ENCODE peak calls at places on chromosome 17, in ten cellular contexts. One of them, this sample, is unnamed.

GRCh38 chr17:44522883-44523671 is 19.9 kb upstream of the GPATCH8 start:
- DNase-seq in choroid plexus epithelial cell: peak; percentile 80
- DNase-seq in thoracic aorta: no peak
- DNase-seq in K562: peak; percentile 81
- DNase-seq in A549: peak; percentile 84
- DNase-seq in psoas muscle: peak; percentile 67
- DNase-seq in cardiac fibroblast: peak; percentile 79
- DNase-seq in dorsolateral prefrontal cortex: no peak
- DNase-seq in fibroblast of lung: peak; percentile 44
- DNase-seq in brain microvascular endothelial cell: peak; percentile 58
- DNase-seq in this sample: peak; percentile 82

GRCh38 chr17:20256144-20256543 is 211.2 kb downstream of the LGALS9B start:
- DNase-seq in choroid plexus epithelial cell: no peak
- DNase-seq in thoracic aorta: no peak
- DNase-seq in K562: no peak
- DNase-seq in A549: no peak
- DNase-seq in psoas muscle: no peak
- DNase-seq in cardiac fibroblast: no peak
- DNase-seq in dorsolateral prefrontal cortex: no peak
- DNase-seq in fibroblast of lung: no peak
- DNase-seq in brain microvascular endothelial cell: no peak
- DNase-seq in this sample: no peak

GRCh38 chr17:19274893-19275292 is 37.7 kb downstream of the EPN2 start:
- DNase-seq in choroid plexus epithelial cell: peak; percentile 26
- DNase-seq in thoracic aorta: no peak
- DNase-seq in K562: no peak
- DNase-seq in A549: no peak
- DNase-seq in psoas muscle: no peak
- DNase-seq in cardiac fibroblast: no peak
- DNase-seq in dorsolateral prefrontal cortex: no peak
- DNase-seq in fibroblast of lung: peak; percentile 24
- DNase-seq in brain microvascular endothelial cell: peak; percentile 68
- DNase-seq in this sample: no peak

GRCh38 chr17:72446525-72447250 is 325.9 kb downstream of the SOX9 start:
- DNase-seq in choroid plexus epithelial cell: peak; percentile 39
- DNase-seq in thoracic aorta: no peak
- DNase-seq in K562: no peak
- DNase-seq in A549: peak; percentile 83
- DNase-seq in psoas muscle: no peak
- DNase-seq in cardiac fibroblast: no peak
- DNase-seq in dorsolateral prefrontal cortex: no peak
- DNase-seq in fibroblast of lung: no peak
- DNase-seq in brain microvascular endothelial cell: no peak
- DNase-seq in this sample: no peak

GRCh38 chr17:64772845-64773299 is 110.8 kb upstream of the SMURF2 start:
- DNase-seq in choroid plexus epithelial cell: no peak
- DNase-seq in thoracic aorta: no peak
- DNase-seq in K562: no peak
- DNase-seq in A549: no peak
- DNase-seq in psoas muscle: no peak
- DNase-seq in cardiac fibroblast: no peak
- DNase-seq in dorsolateral prefrontal cortex: no peak
- DNase-seq in fibroblast of lung: no peak
- DNase-seq in brain microvascular endothelial cell: no peak
- DNase-seq in this sample: no peak

GRCh38 chr17:10775058-10775457 is 28.8 kb downstream of the TMEM238L start:
- DNase-seq in choroid plexus epithelial cell: no peak
- DNase-seq in thoracic aorta: no peak
- DNase-seq in K562: no peak
- DNase-seq in A549: no peak
- DNase-seq in psoas muscle: no peak
- DNase-seq in cardiac fibroblast: no peak
- DNase-seq in dorsolateral prefrontal cortex: no peak
- DNase-seq in fibroblast of lung: no peak
- DNase-seq in brain microvascular endothelial cell: no peak
- DNase-seq in this sample: no peak

GRCh38 chr17:38917259-38917658 is 8.2 kb upstream of the LASP1NB start:
- DNase-seq in choroid plexus epithelial cell: no peak
- DNase-seq in thoracic aorta: no peak
- DNase-seq in K562: no peak
- DNase-seq in A549: no peak
- DNase-seq in psoas muscle: no peak
- DNase-seq in cardiac fibroblast: no peak
- DNase-seq in dorsolateral prefrontal cortex: peak; percentile 24
- DNase-seq in fibroblast of lung: no peak
- DNase-seq in brain microvascular endothelial cell: no peak
- DNase-seq in this sample: no peak

GRCh38 chr17:47837401-47838039 is 3.6 kb downstream of the SCRN2 start:
- DNase-seq in choroid plexus epithelial cell: peak; percentile 16
- DNase-seq in thoracic aorta: no peak
- DNase-seq in K562: no peak
- DNase-seq in A549: no peak
- DNase-seq in psoas muscle: no peak
- DNase-seq in cardiac fibroblast: peak; percentile 26
- DNase-seq in dorsolateral prefrontal cortex: no peak
- DNase-seq in fibroblast of lung: peak; percentile 56
- DNase-seq in brain microvascular endothelial cell: no peak
- DNase-seq in this sample: no peak

GRCh38 chr17:64223931-64224657 is 39.0 kb downstream of the TEX2 start:
- DNase-seq in choroid plexus epithelial cell: no peak
- DNase-seq in thoracic aorta: no peak
- DNase-seq in K562: no peak
- DNase-seq in A549: no peak
- DNase-seq in psoas muscle: no peak
- DNase-seq in cardiac fibroblast: no peak
- DNase-seq in dorsolateral prefrontal cortex: no peak
- DNase-seq in fibroblast of lung: no peak
- DNase-seq in brain microvascular endothelial cell: no peak
- DNase-seq in this sample: no peak

GRCh38 chr17:44444735-44445105 is 55.3 kb upstream of the ITGA2B start:
- DNase-seq in choroid plexus epithelial cell: peak; percentile 78
- DNase-seq in thoracic aorta: no peak
- DNase-seq in K562: no peak
- DNase-seq in A549: no peak
- DNase-seq in psoas muscle: no peak
- DNase-seq in cardiac fibroblast: peak; percentile 53
- DNase-seq in dorsolateral prefrontal cortex: no peak
- DNase-seq in fibroblast of lung: peak; percentile 90
- DNase-seq in brain microvascular endothelial cell: peak; percentile 54
- DNase-seq in this sample: no peak

GRCh38 chr17:37055511-37055910 is 106.8 kb downstream of the AATF start:
- DNase-seq in choroid plexus epithelial cell: no peak
- DNase-seq in thoracic aorta: no peak
- DNase-seq in K562: no peak
- DNase-seq in A549: no peak
- DNase-seq in psoas muscle: no peak
- DNase-seq in cardiac fibroblast: no peak
- DNase-seq in dorsolateral prefrontal cortex: no peak
- DNase-seq in fibroblast of lung: no peak
- DNase-seq in brain microvascular endothelial cell: no peak
- DNase-seq in this sample: no peak

GRCh38 chr17:63390090-63390489 is 56.0 kb downstream of the CYB561 start:
- DNase-seq in choroid plexus epithelial cell: no peak
- DNase-seq in thoracic aorta: no peak
- DNase-seq in K562: no peak
- DNase-seq in A549: no peak
- DNase-seq in psoas muscle: no peak
- DNase-seq in cardiac fibroblast: no peak
- DNase-seq in dorsolateral prefrontal cortex: no peak
- DNase-seq in fibroblast of lung: no peak
- DNase-seq in brain microvascular endothelial cell: no peak
- DNase-seq in this sample: peak; percentile 48

GRCh38 chr17:38587193-38587592 is 18.6 kb downstream of the SRCIN1 start:
- DNase-seq in choroid plexus epithelial cell: no peak
- DNase-seq in thoracic aorta: no peak
- DNase-seq in K562: no peak
- DNase-seq in A549: no peak
- DNase-seq in psoas muscle: no peak
- DNase-seq in cardiac fibroblast: no peak
- DNase-seq in dorsolateral prefrontal cortex: no peak
- DNase-seq in fibroblast of lung: no peak
- DNase-seq in brain microvascular endothelial cell: no peak
- DNase-seq in this sample: no peak

GRCh38 chr17:28896491-28896883 is 1.0 kb downstream of the FLOT2 start:
- DNase-seq in choroid plexus epithelial cell: no peak
- DNase-seq in thoracic aorta: no peak
- DNase-seq in K562: no peak
- DNase-seq in A549: no peak
- DNase-seq in psoas muscle: no peak
- DNase-seq in cardiac fibroblast: no peak
- DNase-seq in dorsolateral prefrontal cortex: no peak
- DNase-seq in fibroblast of lung: peak; percentile 3
- DNase-seq in brain microvascular endothelial cell: no peak
- DNase-seq in this sample: no peak

GRCh38 chr17:10776372-10776771 is 27.5 kb downstream of the TMEM238L start:
- DNase-seq in choroid plexus epithelial cell: no peak
- DNase-seq in thoracic aorta: no peak
- DNase-seq in K562: no peak
- DNase-seq in A549: no peak
- DNase-seq in psoas muscle: no peak
- DNase-seq in cardiac fibroblast: no peak
- DNase-seq in dorsolateral prefrontal cortex: no peak
- DNase-seq in fibroblast of lung: no peak
- DNase-seq in brain microvascular endothelial cell: no peak
- DNase-seq in this sample: no peak

GRCh38 chr17:55056530-55056929 is 88.0 kb downstream of the STXBP4 start:
- DNase-seq in choroid plexus epithelial cell: no peak
- DNase-seq in thoracic aorta: no peak
- DNase-seq in K562: no peak
- DNase-seq in A549: no peak
- DNase-seq in psoas muscle: no peak
- DNase-seq in cardiac fibroblast: no peak
- DNase-seq in dorsolateral prefrontal cortex: no peak
- DNase-seq in fibroblast of lung: peak; percentile 30
- DNase-seq in brain microvascular endothelial cell: no peak
- DNase-seq in this sample: no peak

GRCh38 chr17:68576811-68577551 is 24.2 kb downstream of the FAM20A start:
- DNase-seq in choroid plexus epithelial cell: peak; percentile 5
- DNase-seq in thoracic aorta: no peak
- DNase-seq in K562: no peak
- DNase-seq in A549: no peak
- DNase-seq in psoas muscle: peak; percentile 39
- DNase-seq in cardiac fibroblast: peak; percentile 88
- DNase-seq in dorsolateral prefrontal cortex: no peak
- DNase-seq in fibroblast of lung: no peak
- DNase-seq in brain microvascular endothelial cell: no peak
- DNase-seq in this sample: no peak

GRCh38 chr17:19753661-19754463 is 5.8 kb upstream of the ALDH3A1 start:
- DNase-seq in choroid plexus epithelial cell: no peak
- DNase-seq in thoracic aorta: no peak
- DNase-seq in K562: no peak
- DNase-seq in A549: peak; percentile 89
- DNase-seq in psoas muscle: peak; percentile 68
- DNase-seq in cardiac fibroblast: no peak
- DNase-seq in dorsolateral prefrontal cortex: peak; percentile 73
- DNase-seq in fibroblast of lung: no peak
- DNase-seq in brain microvascular endothelial cell: no peak
- DNase-seq in this sample: no peak

DNA sequence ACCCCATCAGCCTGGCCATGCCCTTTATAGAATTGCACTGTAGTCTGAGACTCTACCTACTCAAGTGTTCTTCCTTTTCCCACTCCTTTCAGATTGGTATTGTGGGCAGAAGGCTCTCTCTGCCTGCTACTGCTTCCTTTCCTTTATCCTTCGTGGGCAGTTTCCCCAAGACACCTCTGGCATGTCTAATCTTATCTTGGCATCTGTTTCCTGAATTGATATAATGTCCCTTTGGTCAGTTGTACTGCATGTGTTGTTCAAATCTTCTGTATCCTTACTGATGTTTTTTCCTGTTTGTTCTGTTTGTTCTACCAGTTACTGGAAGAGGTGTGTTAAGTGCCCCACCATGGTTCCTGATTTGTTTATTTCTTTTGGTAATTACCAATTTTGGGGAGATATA is 29.5 kb upstream of the MSI2 start:
- DNase-seq in choroid plexus epithelial cell: no peak
- DNase-seq in thoracic aorta: no peak
- DNase-seq in K562: no peak
- DNase-seq in A549: no peak
- DNase-seq in psoas muscle: no peak
- DNase-seq in cardiac fibroblast: no peak
- DNase-seq in dorsolateral prefrontal cortex: no peak
- DNase-seq in fibroblast of lung: no peak
- DNase-seq in brain microvascular endothelial cell: no peak
- DNase-seq in this sample: no peak
- TF ChIP-seq CTCF in choroid plexus epithelial cell: no peak
- TF ChIP-seq CTCF in thoracic aorta: no peak
- TF ChIP-seq CTCF in K562: no peak
- TF ChIP-seq CTCF in A549: no peak
- TF ChIP-seq CTCF in psoas muscle: no peak
- TF ChIP-seq CTCF in cardiac fibroblast: no peak
- TF ChIP-seq CTCF in dorsolateral prefrontal cortex: no peak
- TF ChIP-seq CTCF in fibroblast of lung: no peak
- TF ChIP-seq CTCF in brain microvascular endothelial cell: no peak
- TF ChIP-seq CTCF in this sample: no peak

GRCh38 chr17:80859004-80859941 is 132.4 kb upstream of the CHMP6 start:
- DNase-seq in choroid plexus epithelial cell: peak; percentile 83
- DNase-seq in thoracic aorta: peak; percentile 28
- DNase-seq in K562: no peak
- DNase-seq in A549: no peak
- DNase-seq in psoas muscle: peak; percentile 80
- DNase-seq in cardiac fibroblast: peak; percentile 92
- DNase-seq in dorsolateral prefrontal cortex: peak; percentile 75
- DNase-seq in fibroblast of lung: peak; percentile 91
- DNase-seq in brain microvascular endothelial cell: peak; percentile 80
- DNase-seq in this sample: no peak
- TF ChIP-seq CTCF in choroid plexus epithelial cell: peak; percentile 37
- TF ChIP-seq CTCF in thoracic aorta: no peak
- TF ChIP-seq CTCF in K562: no peak
- TF ChIP-seq CTCF in A549: peak; percentile 9
- TF ChIP-seq CTCF in psoas muscle: no peak
- TF ChIP-seq CTCF in cardiac fibroblast: peak; percentile 9
- TF ChIP-seq CTCF in dorsolateral prefrontal cortex: peak; percentile 39
- TF ChIP-seq CTCF in fibroblast of lung: peak; percentile 46
- TF ChIP-seq CTCF in brain microvascular endothelial cell: peak; percentile 48
- TF ChIP-seq CTCF in this sample: no peak

GRCh38 chr17:13114601-13115024 is 96.8 kb upstream of the ELAC2 start:
- DNase-seq in choroid plexus epithelial cell: peak; percentile 63
- DNase-seq in thoracic aorta: no peak
- DNase-seq in K562: peak; percentile 48
- DNase-seq in A549: peak; percentile 63
- DNase-seq in psoas muscle: no peak
- DNase-seq in cardiac fibroblast: peak; percentile 56
- DNase-seq in dorsolateral prefrontal cortex: peak; percentile 35
- DNase-seq in fibroblast of lung: peak; percentile 79
- DNase-seq in brain microvascular endothelial cell: peak; percentile 5
- DNase-seq in this sample: peak; percentile 13
- TF ChIP-seq CTCF in choroid plexus epithelial cell: peak; percentile 92
- TF ChIP-seq CTCF in thoracic aorta: peak; percentile 41
- TF ChIP-seq CTCF in K562: peak; percentile 55
- TF ChIP-seq CTCF in A549: peak; percentile 66
- TF ChIP-seq CTCF in psoas muscle: peak; percentile 24
- TF ChIP-seq CTCF in cardiac fibroblast: peak; percentile 86
- TF ChIP-seq CTCF in dorsolateral prefrontal cortex: peak; percentile 31
- TF ChIP-seq CTCF in fibroblast of lung: peak; percentile 92
- TF ChIP-seq CTCF in brain microvascular endothelial cell: peak; percentile 84
- TF ChIP-seq CTCF in this sample: peak; percentile 60

DNA sequence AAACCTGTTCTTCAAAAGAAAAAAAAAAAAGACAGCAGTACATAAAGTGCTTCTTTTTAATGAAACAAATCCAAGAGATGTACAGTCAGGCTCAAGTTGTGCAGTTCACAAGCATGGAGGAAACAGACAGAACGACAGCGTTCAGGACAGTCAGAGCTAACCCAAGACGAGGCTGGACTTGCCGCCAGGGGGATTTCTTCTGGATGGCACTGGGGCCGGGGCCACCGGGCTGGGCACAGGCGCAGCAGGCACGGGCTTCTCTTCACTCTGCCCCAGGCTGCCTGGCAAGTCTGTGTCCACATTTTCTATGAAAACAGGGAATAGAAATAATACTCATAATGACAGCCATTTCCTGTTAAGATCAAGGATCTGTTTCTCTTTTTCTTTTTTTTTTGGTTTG is 4.4 kb upstream of the NT5C start:
- DNase-seq in choroid plexus epithelial cell: no peak
- DNase-seq in thoracic aorta: no peak
- DNase-seq in K562: no peak
- DNase-seq in A549: no peak
- DNase-seq in psoas muscle: no peak
- DNase-seq in cardiac fibroblast: no peak
- DNase-seq in dorsolateral prefrontal cortex: no peak
- DNase-seq in fibroblast of lung: no peak
- DNase-seq in brain microvascular endothelial cell: no peak
- DNase-seq in this sample: no peak
- TF ChIP-seq CTCF in choroid plexus epithelial cell: no peak
- TF ChIP-seq CTCF in thoracic aorta: no peak
- TF ChIP-seq CTCF in K562: no peak
- TF ChIP-seq CTCF in A549: no peak
- TF ChIP-seq CTCF in psoas muscle: no peak
- TF ChIP-seq CTCF in cardiac fibroblast: no peak
- TF ChIP-seq CTCF in dorsolateral prefrontal cortex: no peak
- TF ChIP-seq CTCF in fibroblast of lung: no peak
- TF ChIP-seq CTCF in brain microvascular endothelial cell: no peak
- TF ChIP-seq CTCF in this sample: no peak

This sample was measured in GM12865.